ENCODE peak calls at places on chromosome 18, in nine cellular contexts. D, H, K, I, M, U, J, F and A are unnamed samples.

GRCh38 chr18:74286106-74286856 is 5.5 kb downstream of the CYB5A start:
- DNase-seq in D (no peak), H (no peak), K (no peak), I (no peak), M (no peak), U (no peak), J (no peak), F (no peak), A (no peak)

GRCh38 chr18:70172225-70172624 is 33.3 kb downstream of the RTTN start:
- DNase-seq in D (no peak), H (no peak), K (peak; percentile 4), I (no peak), M (no peak), U (no peak), J (no peak), F (no peak), A (no peak)

GRCh38 chr18:61702007-61702406 is 190.8 kb downstream of the RNF152 start:
- DNase-seq in D (no peak), H (no peak), K (no peak), I (no peak), M (no peak), U (no peak), J (no peak), F (no peak), A (no peak)

GRCh38 chr18:58578835-58579560 is 49.9 kb downstream of the ALPK2 start:
- DNase-seq in D (no peak), H (no peak), K (no peak), I (no peak), M (no peak), U (no peak), J (no peak), F (no peak), A (no peak)

GRCh38 chr18:24734058-24734457 is 273.6 kb downstream of the HRH4 start:
- DNase-seq in D (no peak), H (no peak), K (peak; percentile 80), I (no peak), M (no peak), U (no peak), J (peak; percentile 36), F (no peak), A (no peak)

GRCh38 chr18:8786766-8787670 is 81.7 kb downstream of the MTCL1 start:
- DNase-seq in D (no peak), H (no peak), K (no peak), I (peak; percentile 37), M (no peak), U (no peak), J (no peak), F (no peak), A (no peak)

GRCh38 chr18:9876867-9877654 is 8.7 kb upstream of the TXNDC2 start:
- DNase-seq in D (no peak), H (no peak), K (peak; percentile 38), I (no peak), M (no peak), U (peak; percentile 87), J (no peak), F (no peak), A (no peak)

GRCh38 chr18:75261430-75262223 is 51.0 kb downstream of the TSHZ1 start:
- DNase-seq in D (no peak), H (no peak), K (no peak), I (no peak), M (no peak), U (no peak), J (no peak), F (no peak), A (peak; percentile 69)

GRCh38 chr18:35303610-35304009 is 13.6 kb upstream of the ZSCAN30 start:
- DNase-seq in D (no peak), H (no peak), K (no peak), I (no peak), M (no peak), U (no peak), J (no peak), F (no peak), A (no peak)

GRCh38 chr18:55319517-55319905 is 268.5 kb downstream of the TCF4 start:
- DNase-seq in D (no peak), H (no peak), K (no peak), I (no peak), M (no peak), U (no peak), J (no peak), F (no peak), A (no peak)

GRCh38 chr18:12041561-12041960 is 52.1 kb upstream of the ANKRD62 start:
- DNase-seq in D (no peak), H (no peak), K (no peak), I (no peak), M (no peak), U (peak; percentile 51), J (no peak), F (no peak), A (peak; percentile 66)

GRCh38 chr18:21243041-21243431 is 1.0 kb downstream of the GREB1L start:
- DNase-seq in D (no peak), H (no peak), K (peak; percentile 71), I (no peak), M (no peak), U (no peak), J (peak; percentile 24), F (no peak), A (no peak)

GRCh38 chr18:48719988-48720654 is 181.3 kb downstream of the CTIF start:
- DNase-seq in D (no peak), H (no peak), K (peak; percentile 36), I (no peak), M (no peak), U (no peak), J (no peak), F (no peak), A (no peak)

GRCh38 chr18:37471619-37472018 is 94.0 kb downstream of the CELF4 start:
- DNase-seq in D (no peak), H (no peak), K (peak; percentile 82), I (no peak), M (no peak), U (no peak), J (no peak), F (no peak), A (no peak)

GRCh38 chr18:45838302-45839070 is 13.0 kb downstream of the SIGLEC15 start:
- DNase-seq in D (no peak), H (no peak), K (peak; percentile 67), I (no peak), M (no peak), U (no peak), J (no peak), F (no peak), A (no peak)

GRCh38 chr18:22056962-22057361 is 112.4 kb upstream of the GATA6 start:
- DNase-seq in D (no peak), H (no peak), K (no peak), I (no peak), M (no peak), U (no peak), J (no peak), F (no peak), A (no peak)

GRCh38 chr18:35962320-35962719 is 10.2 kb upstream of the RMP24 start:
- DNase-seq in D (no peak), H (no peak), K (no peak), I (no peak), M (no peak), U (no peak), J (no peak), F (no peak), A (no peak)

GRCh38 chr18:10130626-10131025 is 216.8 kb downstream of the VAPA start:
- DNase-seq in D (no peak), H (no peak), K (no peak), I (no peak), M (no peak), U (no peak), J (no peak), F (no peak), A (no peak)

GRCh38 chr18:40939636-40940035 is 1015.4 kb upstream of the PIK3C3 start:
- DNase-seq in D (no peak), H (no peak), K (no peak), I (no peak), M (no peak), U (no peak), J (no peak), F (no peak), A (no peak)

GRCh38 chr18:45449761-45450227 is 165.5 kb upstream of the SLC14A2 start:
- DNase-seq in D (no peak), H (no peak), K (peak; percentile 71), I (no peak), M (no peak), U (no peak), J (no peak), F (no peak), A (no peak)

GRCh38 chr18:38751897-38752296 is 1186.3 kb upstream of the CELF4 start:
- DNase-seq in D (no peak), H (no peak), K (peak; percentile 78), I (no peak), M (no peak), U (no peak), J (no peak), F (no peak), A (no peak)

GRCh38 chr18:76686737-76687231 is 135.6 kb upstream of the ZNF236 start:
- DNase-seq in D (no peak), H (peak; percentile 32), K (peak; percentile 88), I (peak; percentile 43), M (peak; percentile 37), U (no peak), J (peak; percentile 63), F (no peak), A (no peak)

GRCh38 chr18:61606759-61607158 is 273.5 kb downstream of the CDH20 start:
- DNase-seq in D (no peak), H (no peak), K (peak; percentile 73), I (no peak), M (no peak), U (peak; percentile 84), J (peak; percentile 43), F (no peak), A (no peak)